ENCODE peak calls at places on chromosome 1, in four cellular contexts. One of them, this sample, is unnamed. For H3K4me1, the result is how much of the 10 kb centered on the place peaks cover.

GRCh38 chr1:9815150-9815549 is 8.6 kb downstream of the CLSTN1 start:
- DNase-seq in transverse colon: no peak
- DNase-seq in SK-N-SH: no peak
- DNase-seq in stomach: no peak
- DNase-seq in this sample: no peak

GRCh38 chr1:193944454-193944853 is 758.0 kb upstream of the B3GALT2 start:
- DNase-seq in transverse colon: no peak
- DNase-seq in SK-N-SH: no peak
- DNase-seq in stomach: no peak
- DNase-seq in this sample: no peak

GRCh38 chr1:92408825-92409224 is 77.9 kb downstream of the GFI1 start:
- DNase-seq in transverse colon: no peak
- DNase-seq in SK-N-SH: no peak
- DNase-seq in stomach: no peak
- DNase-seq in this sample: no peak

GRCh38 chr1:179876289-179876715 is 1.3 kb downstream of the TOR1AIP2 start:
- DNase-seq in transverse colon: peak
- DNase-seq in SK-N-SH: no peak
- DNase-seq in stomach: no peak
- DNase-seq in this sample: no peak

GRCh38 chr1:113691184-113691583 is 68.1 kb downstream of the PHTF1 start:
- DNase-seq in transverse colon: no peak
- DNase-seq in SK-N-SH: no peak
- DNase-seq in stomach: no peak
- DNase-seq in this sample: no peak

GRCh38 chr1:221174598-221174997 is 295.4 kb downstream of the HLX start:
- DNase-seq in transverse colon: no peak
- DNase-seq in SK-N-SH: no peak
- DNase-seq in stomach: no peak
- DNase-seq in this sample: no peak

GRCh38 chr1:180643693-180644092 is 11.9 kb downstream of the XPR1 start:
- DNase-seq in transverse colon: no peak
- DNase-seq in SK-N-SH: no peak
- DNase-seq in stomach: no peak
- DNase-seq in this sample: no peak

GRCh38 chr1:164823486-164824279 is 264.7 kb downstream of the PBX1 start:
- DNase-seq in transverse colon: peak
- DNase-seq in SK-N-SH: no peak
- DNase-seq in stomach: no peak
- DNase-seq in this sample: no peak

GRCh38 chr1:30407862-30408580 is 315.4 kb downstream of the MATN1 start:
- DNase-seq in transverse colon: no peak
- DNase-seq in SK-N-SH: peak
- DNase-seq in stomach: peak
- DNase-seq in this sample: no peak

GRCh38 chr1:156508205-156508954 is 7.8 kb upstream of the MEF2D start:
- DNase-seq in transverse colon: peak
- DNase-seq in SK-N-SH: no peak
- DNase-seq in stomach: peak
- DNase-seq in this sample: peak

GRCh38 chr1:54273837-54274192 is 73.8 kb downstream of the MRPL37 start:
- DNase-seq in transverse colon: peak
- DNase-seq in SK-N-SH: peak
- DNase-seq in stomach: no peak
- DNase-seq in this sample: peak

GRCh38 chr1:235955777-235956176 is 89.1 kb upstream of the LYST start:
- DNase-seq in transverse colon: no peak
- DNase-seq in SK-N-SH: no peak
- DNase-seq in stomach: no peak
- DNase-seq in this sample: no peak

GRCh38 chr1:202155478-202156021 is 4.9 kb downstream of the PTPN7 start:
- DNase-seq in transverse colon: peak
- DNase-seq in SK-N-SH: peak
- DNase-seq in stomach: peak
- DNase-seq in this sample: peak

GRCh38 chr1:94554611-94555010 is 13.1 kb upstream of the F3 start:
- DNase-seq in transverse colon: no peak
- DNase-seq in SK-N-SH: no peak
- DNase-seq in stomach: no peak
- DNase-seq in this sample: no peak

GRCh38 chr1:84773933-84774497 is 83.8 kb upstream of the SSX2IP start:
- DNase-seq in transverse colon: no peak
- DNase-seq in SK-N-SH: no peak
- DNase-seq in stomach: no peak
- DNase-seq in this sample: no peak

GRCh38 chr1:76501576-76502219 is 365.6 kb upstream of the ST6GALNAC5 start:
- DNase-seq in transverse colon: no peak
- DNase-seq in SK-N-SH: no peak
- DNase-seq in stomach: no peak
- DNase-seq in this sample: no peak

GRCh38 chr1:185533596-185533995 is 200.6 kb upstream of the HMCN1 start:
- DNase-seq in transverse colon: no peak
- DNase-seq in SK-N-SH: no peak
- DNase-seq in stomach: no peak
- DNase-seq in this sample: no peak

GRCh38 chr1:174768516-174768915 is 231.2 kb upstream of the CACYBP start:
- DNase-seq in transverse colon: no peak
- DNase-seq in SK-N-SH: no peak
- DNase-seq in stomach: no peak
- DNase-seq in this sample: no peak

GRCh38 chr1:166947398-166948043 is 27.8 kb downstream of the ILDR2 start:
- DNase-seq in transverse colon: peak
- DNase-seq in SK-N-SH: peak
- DNase-seq in stomach: peak
- DNase-seq in this sample: peak

GRCh38 chr1:7403265-7404045 is 367.6 kb upstream of the VAMP3 start:
- DNase-seq in transverse colon: no peak
- DNase-seq in SK-N-SH: no peak
- DNase-seq in stomach: peak
- DNase-seq in this sample: no peak

GRCh38 chr1:111727056-111727455 is 12.1 kb downstream of the INKA2 start:
- DNase-seq in transverse colon: no peak
- DNase-seq in SK-N-SH: no peak
- DNase-seq in stomach: no peak
- DNase-seq in this sample: no peak

GRCh38 chr1:163144418-163144817 is 58.3 kb downstream of the RGS5 start:
- DNase-seq in transverse colon: no peak
- DNase-seq in SK-N-SH: no peak
- DNase-seq in stomach: no peak
- DNase-seq in this sample: peak

GRCh38 chr1:212718499-212718898 is 18.9 kb upstream of the BATF3 start:
- DNase-seq in transverse colon: no peak
- DNase-seq in SK-N-SH: no peak
- DNase-seq in stomach: no peak
- DNase-seq in this sample: no peak

GRCh38 chr1:202214089-202214843 is 20.7 kb downstream of the LGR6 start:
- DNase-seq in transverse colon: peak
- DNase-seq in SK-N-SH: peak
- DNase-seq in stomach: no peak
- DNase-seq in this sample: no peak

GRCh38 chr1:109803901-109804331 is 40.2 kb upstream of the EPS8L3 start:
- DNase-seq in transverse colon: no peak
- DNase-seq in SK-N-SH: no peak
- DNase-seq in stomach: peak
- DNase-seq in this sample: no peak
- H3K4me1 ChIP-seq in transverse colon: under half
- H3K4me1 ChIP-seq in SK-N-SH: under half
- H3K4me1 ChIP-seq in stomach: under half
- H3K4me1 ChIP-seq in this sample: under half

DNA sequence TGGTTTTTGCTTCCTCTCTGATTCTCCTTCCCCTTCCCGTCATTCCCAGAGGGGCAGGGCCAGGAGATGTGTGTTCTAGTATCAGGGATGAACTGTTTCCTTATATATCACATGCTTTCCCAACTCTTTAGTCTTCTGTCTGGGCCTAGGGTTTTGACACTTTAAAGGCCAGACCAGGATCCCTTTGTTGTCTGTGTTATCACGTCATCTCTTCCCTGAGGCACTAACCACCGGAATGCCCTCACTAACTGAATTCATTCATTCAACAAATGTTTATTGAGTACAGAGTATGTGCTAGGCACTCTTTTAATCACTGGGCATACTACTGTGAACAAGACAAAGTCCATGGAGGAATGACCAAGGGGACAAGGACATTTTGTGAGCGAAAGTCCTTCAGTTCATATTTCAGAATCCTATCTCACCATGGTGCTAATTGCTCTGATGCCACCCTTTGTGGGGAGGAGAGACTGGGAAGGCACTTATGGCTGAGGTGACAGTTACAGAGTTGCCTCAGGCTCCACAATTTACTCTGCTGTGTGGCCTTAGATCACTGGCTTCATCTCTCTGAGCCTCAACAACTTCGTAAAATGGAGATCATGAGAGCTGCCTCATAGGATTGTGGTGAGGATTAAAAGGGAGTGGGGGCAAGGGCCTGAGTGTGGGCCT is 12.0 kb upstream of the ZNF362 start:
- DNase-seq in transverse colon: no peak
- DNase-seq in SK-N-SH: no peak
- DNase-seq in stomach: no peak
- DNase-seq in this sample: no peak
- TF ChIP-seq EP300 in transverse colon: no peak
- TF ChIP-seq EP300 in SK-N-SH: no peak
- TF ChIP-seq EP300 in stomach: no peak
- TF ChIP-seq EP300 in this sample: no peak

GRCh38 chr1:27600500-27601175 is 3.3 kb downstream of the AHDC1 start:
- DNase-seq in transverse colon: no peak
- DNase-seq in SK-N-SH: peak
- DNase-seq in stomach: no peak
- DNase-seq in this sample: no peak

GRCh38 chr1:27601321-27601770 is 2.6 kb downstream of the AHDC1 start:
- DNase-seq in transverse colon: no peak
- DNase-seq in SK-N-SH: no peak
- DNase-seq in stomach: no peak
- DNase-seq in this sample: no peak

GRCh38 chr1:27598902-27599528 is 4.9 kb downstream of the AHDC1 start:
- DNase-seq in transverse colon: peak
- DNase-seq in SK-N-SH: no peak
- DNase-seq in stomach: no peak
- DNase-seq in this sample: peak

GRCh38 chr1:27598288-27598687 is 5.7 kb downstream of the AHDC1 start:
- DNase-seq in transverse colon: no peak
- DNase-seq in SK-N-SH: peak
- DNase-seq in stomach: no peak
- DNase-seq in this sample: peak

GRCh38 chr1:27599605-27600499 is 4.1 kb downstream of the AHDC1 start:
- DNase-seq in transverse colon: no peak
- DNase-seq in SK-N-SH: peak
- DNase-seq in stomach: no peak
- DNase-seq in this sample: peak
- H3K27ac ChIP-seq in transverse colon: peak
- H3K27ac ChIP-seq in SK-N-SH: peak
- H3K27ac ChIP-seq in stomach: peak
- H3K27ac ChIP-seq in this sample: peak

GRCh38 chr1:33471416-33471815 is 1.0 kb upstream of the ZSCAN20 start:
- DNase-seq in transverse colon: no peak
- DNase-seq in SK-N-SH: no peak
- DNase-seq in stomach: no peak
- DNase-seq in this sample: no peak
- H3K4me1 ChIP-seq in transverse colon: under half
- H3K4me1 ChIP-seq in SK-N-SH: under half
- H3K4me1 ChIP-seq in stomach: under half
- H3K4me1 ChIP-seq in this sample: under half

GRCh38 chr1:59553381-59553780 is 256.5 kb downstream of the FGGY start:
- DNase-seq in transverse colon: no peak
- DNase-seq in SK-N-SH: no peak
- DNase-seq in stomach: no peak
- DNase-seq in this sample: no peak

GRCh38 chr1:59549067-59549837 is 252.4 kb downstream of the FGGY start:
- DNase-seq in transverse colon: no peak
- DNase-seq in SK-N-SH: no peak
- DNase-seq in stomach: no peak
- DNase-seq in this sample: no peak

GRCh38 chr1:59552001-59552400 is 255.1 kb downstream of the FGGY start:
- DNase-seq in transverse colon: no peak
- DNase-seq in SK-N-SH: no peak
- DNase-seq in stomach: no peak
- DNase-seq in this sample: no peak

GRCh38 chr1:59545830-59546229 is 248.9 kb downstream of the FGGY start:
- DNase-seq in transverse colon: no peak
- DNase-seq in SK-N-SH: no peak
- DNase-seq in stomach: no peak
- DNase-seq in this sample: no peak

DNA sequence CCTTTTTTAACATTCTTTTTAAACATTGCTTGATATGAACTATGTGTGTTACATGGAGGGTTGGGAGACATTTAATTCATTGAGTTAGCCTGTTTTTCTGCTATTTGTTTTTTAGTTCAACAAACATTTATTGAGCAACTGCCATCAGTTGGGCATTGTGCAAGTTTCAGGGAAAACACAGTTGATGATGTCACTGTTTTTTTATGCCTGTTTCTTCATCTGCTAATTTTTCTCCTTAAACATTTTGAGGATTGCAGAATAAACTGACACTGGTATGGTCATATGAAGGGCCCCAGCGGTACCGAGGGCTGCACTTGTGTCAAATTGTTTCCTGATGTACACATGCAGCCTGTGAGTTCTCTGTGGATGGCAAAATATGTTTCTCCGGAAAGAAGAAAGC is 253.0 kb downstream of the FGGY start:
- DNase-seq in transverse colon: peak
- DNase-seq in SK-N-SH: no peak
- DNase-seq in stomach: no peak
- DNase-seq in this sample: no peak
- TF ChIP-seq EP300 in transverse colon: no peak
- TF ChIP-seq EP300 in SK-N-SH: no peak
- TF ChIP-seq EP300 in stomach: no peak
- TF ChIP-seq EP300 in this sample: no peak

DNA sequence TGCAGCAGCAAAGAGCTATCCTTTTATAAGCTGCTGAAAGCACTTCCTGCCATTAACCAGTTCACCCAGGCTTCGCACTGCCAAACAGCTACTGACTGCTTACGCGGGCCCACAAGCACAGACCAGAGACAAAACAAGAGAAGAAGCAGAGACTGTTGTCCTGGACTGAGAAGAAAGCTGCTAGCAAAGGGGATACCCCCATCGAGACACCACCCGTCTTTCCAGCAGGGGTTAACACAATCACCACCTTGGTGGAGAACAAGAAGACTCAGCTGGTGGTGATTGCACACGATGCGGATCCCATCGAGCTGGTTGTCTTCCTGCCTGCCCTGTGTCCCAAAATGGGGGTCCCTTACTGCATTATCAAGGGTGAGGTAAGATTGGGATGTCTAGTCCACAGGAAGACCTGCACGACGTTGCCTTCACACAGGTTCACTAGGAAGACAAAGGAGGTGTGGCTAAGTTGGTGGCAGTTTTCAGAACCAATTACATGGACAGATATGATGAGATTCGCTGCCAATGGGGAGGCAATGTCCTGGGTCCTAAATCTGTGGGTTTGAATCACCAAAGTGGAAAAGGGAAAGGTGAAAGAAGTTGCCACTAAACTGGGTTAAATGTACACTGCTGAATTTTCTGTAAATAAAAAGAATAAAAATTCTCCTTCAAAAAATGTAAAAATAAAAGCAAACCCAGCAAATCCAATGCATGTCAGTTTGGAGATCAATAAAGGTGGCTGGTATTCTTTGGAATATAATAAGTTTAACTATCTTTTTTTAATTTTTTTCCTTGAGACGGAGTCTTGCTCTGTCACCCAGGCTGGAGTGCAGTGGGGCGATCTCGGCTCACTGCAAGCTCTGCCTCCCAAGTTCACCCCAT is 1.2 kb downstream of the FMO5 start:
- DNase-seq in transverse colon: no peak
- DNase-seq in SK-N-SH: no peak
- DNase-seq in stomach: no peak
- DNase-seq in this sample: no peak
- H3K27ac ChIP-seq in transverse colon: peak
- H3K27ac ChIP-seq in SK-N-SH: no peak
- H3K27ac ChIP-seq in stomach: peak
- H3K27ac ChIP-seq in this sample: no peak

This sample was measured in ovary.